ENCODE peak calls at places on chromosome 7, in nine cellular contexts. U is kidney, R is IMR-90, Z is HCT116, F is H9, S is prostate gland, Q is astrocyte, N is uterus, W is testis. X is an unnamed sample.

GRCh38 chr7:95758187-95758586 is 14.2 kb upstream of the DYNC1I1 start:
- DNase-seq in S (no peak), Q (no peak), F (no peak), W (no peak), Z (no peak), R (no peak), U (no peak), N (no peak), X (no peak)

GRCh38 chr7:41603985-41604384 is 98.9 kb downstream of the INHBA start:
- DNase-seq in U (no peak), S (no peak), F (no peak), W (no peak), R (no peak), N (no peak), Q (no peak), Z (no peak), X (no peak)

GRCh38 chr7:129951076-129952011 is 1.4 kb downstream of the UBE2H start:
- DNase-seq in R (no peak), Z (no peak), S (peak), F (peak), N (no peak), Q (peak), U (peak), W (peak), X (no peak)

GRCh38 chr7:132739271-132739955 is 163.1 kb upstream of the PLXNA4 start:
- DNase-seq in R (peak), F (no peak), S (no peak), W (no peak), N (peak), U (no peak), Z (no peak), Q (peak), X (peak)

GRCh38 chr7:73809454-73810090 is 21.2 kb upstream of the CLDN4 start:
- DNase-seq in W (no peak), Q (no peak), S (no peak), F (peak), N (no peak), U (peak), R (no peak), Z (peak), X (peak)

GRCh38 chr7:123492485-123492884 is 41.9 kb downstream of the IQUB start:
- DNase-seq in S (no peak), N (no peak), F (no peak), Q (no peak), R (no peak), U (no peak), Z (no peak), W (no peak), X (no peak)

GRCh38 chr7:138167222-138167621 is 91.0 kb downstream of the AKR1D1 start:
- DNase-seq in Z (no peak), Q (no peak), S (no peak), R (no peak), F (no peak), U (no peak), N (no peak), W (no peak), X (no peak)

GRCh38 chr7:156473476-156474240 is 166.9 kb upstream of the RNF32 start:
- DNase-seq in F (peak), Z (peak), R (peak), W (peak), N (no peak), Q (peak), S (peak), U (no peak), X (no peak)

GRCh38 chr7:141276031-141276430 is 202.2 kb downstream of the TMEM178B start:
- DNase-seq in Q (no peak), S (no peak), W (no peak), N (no peak), R (no peak), F (no peak), U (no peak), Z (no peak), X (no peak)

GRCh38 chr7:87919875-87920274 is 14.2 kb upstream of the ADAM22 start:
- DNase-seq in Z (no peak), S (no peak), F (no peak), N (no peak), R (no peak), Q (no peak), W (no peak), U (no peak), X (no peak)

GRCh38 chr7:104198673-104199278 is 9.0 kb downstream of the ORC5 start:
- DNase-seq in U (no peak), Z (no peak), N (no peak), S (no peak), R (no peak), F (no peak), W (no peak), Q (no peak), X (no peak)

GRCh38 chr7:143452495-143452894 is 9.2 kb downstream of the TAS2R60 start:
- DNase-seq in S (no peak), R (peak), Z (no peak), Q (no peak), N (no peak), W (no peak), U (no peak), F (no peak), X (no peak)

GRCh38 chr7:106071999-106072714 is 40.0 kb downstream of the SYPL1 start:
- DNase-seq in U (no peak), S (peak), Q (no peak), W (no peak), N (no peak), F (no peak), R (no peak), Z (no peak), X (no peak)

GRCh38 chr7:26143298-26144044 is 8.5 kb upstream of the NFE2L3 start:
- DNase-seq in R (peak), U (no peak), W (no peak), S (no peak), F (no peak), Q (peak), Z (no peak), N (no peak), X (no peak)

GRCh38 chr7:121798896-121799295 is 74.1 kb upstream of the PTPRZ1 start:
- DNase-seq in N (no peak), Z (no peak), U (no peak), Q (peak), W (no peak), F (peak), S (no peak), R (no peak), X (no peak)

GRCh38 chr7:17516768-17517167 is 218.3 kb downstream of the AHR start:
- DNase-seq in Q (peak), S (no peak), U (no peak), N (no peak), Z (no peak), R (peak), W (no peak), F (no peak), X (no peak)

GRCh38 chr7:150971242-150972048 is 6.7 kb downstream of the KCNH2 start:
- DNase-seq in R (no peak), S (no peak), Z (no peak), Q (no peak), N (peak), F (no peak), U (no peak), W (peak), X (no peak)

GRCh38 chr7:5678295-5679046 is 103.0 kb downstream of the RNF216 start:
- DNase-seq in F (no peak), S (no peak), W (no peak), U (no peak), R (no peak), Z (no peak), Q (no peak), N (no peak), X (no peak)

GRCh38 chr7:117946201-117946633 is 73.0 kb upstream of the CTTNBP2 start:
- DNase-seq in Z (no peak), R (peak), S (no peak), U (no peak), Q (peak), F (peak), W (no peak), N (no peak), X (no peak)

GRCh38 chr7:131895541-131896173 is 339.2 kb upstream of the PODXL start:
- DNase-seq in Z (peak), S (no peak), N (no peak), W (no peak), R (peak), F (peak), Q (peak), U (no peak), X (no peak)

GRCh38 chr7:10939237-10939910 is 34.3 kb upstream of the PHF14 start:
- DNase-seq in F (no peak), Q (no peak), R (no peak), U (no peak), Z (no peak), S (no peak), W (no peak), N (no peak), X (no peak)

GRCh38 chr7:31890751-31891150 is 179.5 kb downstream of the PDE1C start:
- DNase-seq in U (no peak), N (no peak), S (no peak), W (no peak), F (no peak), R (no peak), Z (no peak), Q (no peak), X (no peak)

GRCh38 chr7:78226059-78226658 is 427.6 kb downstream of the PHTF2 start:
- DNase-seq in Q (no peak), U (no peak), S (no peak), R (peak), N (no peak), Z (peak), W (peak), F (peak), X (no peak)

GRCh38 chr7:97471491-97471890 is 260.4 kb upstream of the TAC1 start:
- DNase-seq in S (no peak), Q (no peak), U (no peak), Z (no peak), W (no peak), F (no peak), N (no peak), R (no peak), X (no peak)

GRCh38 chr7:13641699-13642098 is 347.8 kb downstream of the ETV1 start:
- DNase-seq in U (no peak), S (peak), F (no peak), Z (no peak), R (peak), W (no peak), Q (peak), N (no peak), X (no peak)

GRCh38 chr7:147245274-147245673 is 1128.7 kb downstream of the CNTNAP2 start:
- DNase-seq in Z (no peak), N (peak), W (peak), F (peak), R (peak), Q (no peak), U (no peak), S (peak), X (no peak)

GRCh38 chr7:75931676-75932075 is 16.7 kb downstream of the POR start:
- DNase-seq in R (no peak), Z (no peak), U (no peak), Q (no peak), S (no peak), N (no peak), W (no peak), F (no peak), X (peak)

GRCh38 chr7:163971-164881 is 28.1 kb upstream of the FAM20C start:
- DNase-seq in W (no peak), S (no peak), R (no peak), U (peak), Q (no peak), Z (no peak), F (no peak), N (no peak), X (no peak)

GRCh38 chr7:650339-651031 is 76.0 kb upstream of the DNAAF5 start:
- DNase-seq in W (peak), R (no peak), S (no peak), N (no peak), F (no peak), Q (no peak), Z (no peak), U (peak), X (peak)

GRCh38 chr7:56092789-56093531 is at the start of gene PHKG1:
- DNase-seq in U (peak), F (peak), N (peak), W (peak), R (peak), Z (no peak), S (peak), Q (peak), X (peak)

GRCh38 chr7:137953692-137954470 is 48.0 kb downstream of the CREB3L2 start:
- DNase-seq in R (peak), S (no peak), Q (peak), Z (peak), F (no peak), W (no peak), U (peak), N (no peak), X (no peak)

DNA sequence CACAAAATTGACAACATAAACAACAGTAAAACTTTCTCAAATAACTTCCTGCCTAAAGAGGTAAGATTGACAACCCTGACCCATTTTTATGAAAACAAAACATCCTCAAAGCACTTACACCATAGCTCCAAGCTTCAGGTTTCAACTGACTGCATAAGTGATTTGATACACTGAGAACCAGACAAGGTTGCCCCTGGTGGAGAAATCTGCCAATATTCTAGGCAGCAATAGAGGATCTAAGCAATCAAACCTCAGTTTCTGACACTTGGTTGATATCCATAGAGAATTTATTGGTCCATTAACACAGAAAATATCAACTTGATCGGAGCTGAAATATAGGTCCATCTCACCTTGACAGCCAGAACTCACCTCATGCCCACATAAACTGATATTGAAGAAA is 147.8 kb downstream of the ELAPOR2 start:
- DNase-seq in S (no peak), F (no peak), N (no peak), U (no peak), W (no peak), Q (no peak), R (no peak), Z (no peak), X (no peak)
- TF ChIP-seq CTCF in S (no peak), F (peak), N (no peak), U (no peak), W (no peak), Q (peak), R (no peak), Z (no peak), X (no peak)

DNA sequence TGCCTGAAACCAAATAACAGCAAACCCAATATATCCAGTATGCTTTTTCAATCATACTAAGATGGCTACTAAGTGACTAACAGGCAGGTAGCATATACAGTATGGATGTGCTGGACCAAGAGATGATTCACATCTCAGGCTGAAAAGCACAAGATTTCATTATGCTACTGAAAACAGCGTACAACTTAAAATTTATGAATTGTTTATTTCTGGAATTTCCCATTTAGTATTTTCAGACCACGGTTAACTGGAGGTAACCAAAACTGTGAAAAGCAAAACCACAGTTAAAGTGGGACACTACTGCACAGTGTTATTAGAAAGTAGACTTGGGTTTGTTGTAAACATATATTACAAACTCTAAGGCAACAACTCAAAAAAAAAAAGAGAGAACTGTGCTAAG is 91.5 kb downstream of the KMT2C start:
- DNase-seq in Q (no peak), Z (no peak), W (no peak), F (no peak), R (peak), U (no peak), N (no peak), S (no peak), X (no peak)
- H3K27ac ChIP-seq in Q (no peak), Z (no peak), W (no peak), F (no peak), R (no peak), U (no peak), N (no peak), S (no peak), X (no peak)

GRCh38 chr7:3649250-3649649 is 348.2 kb downstream of the SDK1 start:
- DNase-seq in N (no peak), F (no peak), R (peak), Z (no peak), U (no peak), Q (no peak), S (no peak), W (no peak), X (no peak)
- TF ChIP-seq CTCF in N (no peak), F (peak), R (peak), Z (peak), U (no peak), Q (peak), S (no peak), W (no peak), X (no peak)

GRCh38 chr7:47225387-47226170 is 356.3 kb downstream of the TNS3 start:
- DNase-seq in W (no peak), R (no peak), N (no peak), Z (no peak), S (no peak), Q (no peak), F (no peak), U (no peak), X (no peak)

GRCh38 chr7:47217086-47217485 is 364.8 kb downstream of the TNS3 start:
- DNase-seq in Q (no peak), U (no peak), W (no peak), N (no peak), S (no peak), F (no peak), Z (no peak), R (no peak), X (no peak)

GRCh38 chr7:47218378-47219176 is 363.3 kb downstream of the TNS3 start:
- DNase-seq in W (no peak), R (no peak), Z (no peak), N (no peak), F (no peak), U (no peak), S (no peak), Q (peak), X (no peak)

GRCh38 chr7:47217570-47218360 is 364.1 kb downstream of the TNS3 start:
- DNase-seq in N (no peak), W (no peak), S (no peak), F (no peak), U (no peak), R (no peak), Q (no peak), Z (no peak), X (no peak)

DNA sequence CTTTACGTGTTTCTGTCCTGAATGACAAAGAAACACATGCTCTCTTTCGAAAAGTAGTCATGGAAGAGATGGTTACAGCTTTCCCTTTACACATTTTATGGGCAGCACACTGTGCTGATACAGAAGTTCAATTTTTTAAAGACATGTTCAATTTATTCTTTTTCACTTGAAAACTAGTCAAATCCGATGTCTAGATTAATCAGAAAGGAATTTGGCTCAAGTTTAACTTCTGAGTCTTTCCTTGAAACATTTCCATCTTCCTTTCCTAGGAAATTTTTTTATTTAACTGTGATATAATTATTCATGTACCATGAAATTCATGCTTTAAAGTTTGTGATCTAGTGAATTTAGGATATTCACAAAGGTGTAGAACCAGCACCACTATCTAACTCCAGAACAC is 360.1 kb downstream of the TNS3 start:
- DNase-seq in W (no peak), U (no peak), Q (no peak), S (no peak), R (peak), N (no peak), Z (no peak), F (no peak), X (no peak)
- H3K27ac ChIP-seq in W (no peak), U (no peak), Q (no peak), S (no peak), R (no peak), N (no peak), Z (no peak), F (no peak), X (no peak)

GRCh38 chr7:21717323-21717722 is 174.5 kb downstream of the DNAH11 start:
- DNase-seq in F (no peak), N (no peak), U (no peak), S (no peak), Q (no peak), W (no peak), R (no peak), Z (no peak), X (no peak)

GRCh38 chr7:21719846-21720245 is 177.0 kb downstream of the DNAH11 start:
- DNase-seq in S (no peak), U (no peak), F (no peak), R (no peak), W (no peak), Q (no peak), Z (no peak), N (no peak), X (no peak)

GRCh38 chr7:21724562-21724961 is 181.7 kb downstream of the DNAH11 start:
- DNase-seq in Z (no peak), N (no peak), F (no peak), S (no peak), W (no peak), Q (no peak), U (no peak), R (no peak), X (no peak)

GRCh38 chr7:21722371-21722770 is 179.5 kb downstream of the DNAH11 start:
- DNase-seq in Q (no peak), W (no peak), R (no peak), F (no peak), U (no peak), S (no peak), Z (no peak), N (no peak), X (no peak)
- TF ChIP-seq CTCF in Q (peak), W (peak), R (no peak), F (peak), U (no peak), S (no peak), Z (no peak), N (no peak), X (peak)